ENCODE peak calls at places on chromosomes 2 and 18, in seven cellular contexts. I is endothelial cell; X is naive thymus-derived CD8-positive, alpha-beta T cell; F is activated CD4-positive, CD25-positive, alpha-beta regulatory T cell treated with anti-CD3 and anti-CD28 coated beads, Interleukin-2, amount 50 U/mL, for 72 hours; G is activated T-helper 2 cell treated with anti-CD3 and anti-CD28 coated beads, Interferon-gamma antibody, Interleukin-2, Interleukin-4, amounts not matched to agents 10 μg/mL and 5 μg/mL and 100 μg/mL, durations not matched to agents 14 hours and 24 hours and 36 hours; T is stimulated activated naive CD4-positive, alpha-beta T cell; Y is tibial nerve. K is an unnamed sample.

GRCh38 chr2:177724398-177725287 is 332.1 kb downstream of the AGPS start:
- DNase-seq in I (peak; percentile 76), X (peak; percentile 9), F (peak; percentile 40), G (peak; percentile 15), T (no peak), Y (peak; percentile 27), K (peak; percentile 68)

GRCh38 chr18:13223341-13224148 is 5.0 kb downstream of the LDLRAD4 start:
- DNase-seq in I (no peak), X (no peak), F (no peak), G (no peak), T (no peak), Y (no peak), K (no peak)

GRCh38 chr2:232970051-232970450 is 43.0 kb downstream of the NGEF start:
- DNase-seq in I (no peak), X (no peak), F (no peak), G (no peak), T (no peak), Y (no peak), K (no peak)

GRCh38 chr2:232981767-232982360 is 31.2 kb downstream of the NGEF start:
- DNase-seq in I (no peak), X (no peak), F (no peak), G (no peak), T (no peak), Y (no peak), K (no peak)

GRCh38 chr2:155965415-155966070 is 367.0 kb downstream of the NR4A2 start:
- DNase-seq in I (no peak), X (no peak), F (no peak), G (no peak), T (no peak), Y (no peak), K (no peak)

GRCh38 chr2:234373060-234373459 is 123.8 kb downstream of the ARL4C start:
- DNase-seq in I (no peak), X (peak; percentile 10), F (no peak), G (no peak), T (no peak), Y (no peak), K (no peak)

GRCh38 chr2:12213222-12213621 is 466.8 kb downstream of the LPIN1 start:
- DNase-seq in I (no peak), X (no peak), F (no peak), G (no peak), T (no peak), Y (no peak), K (no peak)

GRCh38 chr18:61822879-61823278 is 69.9 kb downstream of the RNF152 start:
- DNase-seq in I (no peak), X (no peak), F (no peak), G (no peak), T (no peak), Y (no peak), K (no peak)

GRCh38 chr2:135882415-135882814 is 6.2 kb upstream of the MCM6 start:
- DNase-seq in I (no peak), X (no peak), F (no peak), G (no peak), T (no peak), Y (no peak), K (no peak)

GRCh38 chr2:46302005-46302696 is 4.9 kb downstream of the EPAS1 start:
- DNase-seq in I (no peak), X (no peak), F (no peak), G (no peak), T (no peak), Y (no peak), K (no peak)

GRCh38 chr2:234795974-234796690 is 155.7 kb upstream of the SH3BP4 start:
- DNase-seq in I (no peak), X (no peak), F (no peak), G (no peak), T (no peak), Y (no peak), K (no peak)

GRCh38 chr2:233416706-233417105 is 62.4 kb downstream of the DGKD start:
- DNase-seq in I (no peak), X (no peak), F (no peak), G (no peak), T (no peak), Y (no peak), K (no peak)

GRCh38 chr2:158688722-158689121 is 106.4 kb upstream of the DAPL1 start:
- DNase-seq in I (no peak), X (no peak), F (no peak), G (no peak), T (no peak), Y (no peak), K (peak; percentile 12)

GRCh38 chr2:71857632-71858031 is 290.0 kb downstream of the CYP26B1 start:
- DNase-seq in I (no peak), X (no peak), F (no peak), G (no peak), T (no peak), Y (no peak), K (no peak)

GRCh38 chr2:174334781-174335604 is at the start of gene SP9:
- DNase-seq in I (peak; percentile 68), X (no peak), F (no peak), G (no peak), T (no peak), Y (no peak), K (no peak)

GRCh38 chr2:50097118-50097517 is 934.8 kb downstream of the NRXN1 start:
- DNase-seq in I (no peak), X (no peak), F (no peak), G (no peak), T (no peak), Y (no peak), K (no peak)

GRCh38 chr2:120748741-120749140 is 13.1 kb downstream of the GLI2 start:
- DNase-seq in I (no peak), X (no peak), F (no peak), G (no peak), T (no peak), Y (no peak), K (no peak)

GRCh38 chr2:217065695-217066405 is 206.0 kb upstream of the TNP1 start:
- DNase-seq in I (no peak), X (no peak), F (no peak), G (no peak), T (no peak), Y (no peak), K (peak; percentile 92)

GRCh38 chr2:125160947-125161346 is 1135.9 kb downstream of the CNTNAP5 start:
- DNase-seq in I (no peak), X (no peak), F (no peak), G (no peak), T (no peak), Y (no peak), K (no peak)

GRCh38 chr2:236086971-236087465 is 81.2 kb downstream of the GBX2 start:
- DNase-seq in I (no peak), X (no peak), F (no peak), G (no peak), T (no peak), Y (no peak), K (no peak)

GRCh38 chr2:143575340-143575739 is 446.1 kb downstream of the ARHGAP15 start:
- DNase-seq in I (no peak), X (no peak), F (no peak), G (no peak), T (no peak), Y (no peak), K (peak; percentile 11)

K was measured in fibroblast of the aortic adventitia.